ENCODE peak calls at places on chromosomes 2 and 18, in seven cellular contexts. One of them, this sample, is unnamed.

GRCh38 chr2:134782792-134783191 is 55.6 kb upstream of the ACMSD start:
- DNase-seq in HT-29: peak; percentile 52
- DNase-seq in GM23338: no peak
- DNase-seq in Panc1: no peak
- DNase-seq in substantia nigra: no peak
- DNase-seq in OCI-M1: peak; percentile 84
- DNase-seq in ACHN: peak; percentile 49
- DNase-seq in this sample: peak; percentile 70

GRCh38 chr2:40372586-40372985 is 79.3 kb downstream of the SLC8A1 start:
- DNase-seq in GM23338: no peak
- DNase-seq in ACHN: no peak
- DNase-seq in OCI-M1: no peak
- DNase-seq in substantia nigra: no peak
- DNase-seq in HT-29: no peak
- DNase-seq in Panc1: no peak
- DNase-seq in this sample: no peak

GRCh38 chr2:157698430-157698829 is 69.8 kb upstream of the ACVR1C start:
- DNase-seq in Panc1: no peak
- DNase-seq in substantia nigra: no peak
- DNase-seq in ACHN: no peak
- DNase-seq in GM23338: peak; percentile 8
- DNase-seq in OCI-M1: no peak
- DNase-seq in HT-29: no peak
- DNase-seq in this sample: no peak

GRCh38 chr2:29573602-29574001 is 347.8 kb downstream of the ALK start:
- DNase-seq in ACHN: no peak
- DNase-seq in GM23338: no peak
- DNase-seq in substantia nigra: no peak
- DNase-seq in OCI-M1: no peak
- DNase-seq in HT-29: no peak
- DNase-seq in Panc1: no peak
- DNase-seq in this sample: no peak

GRCh38 chr2:16546128-16546754 is 119.4 kb downstream of the CYRIA start:
- DNase-seq in ACHN: peak; percentile 72
- DNase-seq in substantia nigra: no peak
- DNase-seq in OCI-M1: peak; percentile 63
- DNase-seq in HT-29: peak; percentile 73
- DNase-seq in Panc1: no peak
- DNase-seq in GM23338: peak; percentile 90
- DNase-seq in this sample: peak; percentile 88

GRCh38 chr2:62831729-62832128 is 126.2 kb downstream of the EHBP1 start:
- DNase-seq in GM23338: no peak
- DNase-seq in ACHN: peak; percentile 15
- DNase-seq in substantia nigra: no peak
- DNase-seq in Panc1: no peak
- DNase-seq in OCI-M1: no peak
- DNase-seq in HT-29: no peak
- DNase-seq in this sample: no peak

GRCh38 chr18:48792141-48792540 is 158.6 kb downstream of the SMAD7 start:
- DNase-seq in OCI-M1: no peak
- DNase-seq in Panc1: no peak
- DNase-seq in ACHN: no peak
- DNase-seq in HT-29: no peak
- DNase-seq in GM23338: no peak
- DNase-seq in substantia nigra: no peak
- DNase-seq in this sample: no peak

GRCh38 chr2:120267348-120267747 is 14.7 kb downstream of the RALB start:
- DNase-seq in GM23338: no peak
- DNase-seq in OCI-M1: no peak
- DNase-seq in HT-29: no peak
- DNase-seq in Panc1: no peak
- DNase-seq in substantia nigra: no peak
- DNase-seq in ACHN: no peak
- DNase-seq in this sample: no peak

GRCh38 chr2:157125685-157126084 is 131.8 kb upstream of the GALNT5 start:
- DNase-seq in substantia nigra: no peak
- DNase-seq in HT-29: no peak
- DNase-seq in ACHN: no peak
- DNase-seq in GM23338: no peak
- DNase-seq in Panc1: no peak
- DNase-seq in OCI-M1: no peak
- DNase-seq in this sample: no peak

GRCh38 chr2:136005462-136006205 is 20.2 kb upstream of the DARS1 start:
- DNase-seq in substantia nigra: no peak
- DNase-seq in Panc1: no peak
- DNase-seq in HT-29: no peak
- DNase-seq in OCI-M1: no peak
- DNase-seq in ACHN: no peak
- DNase-seq in GM23338: no peak
- DNase-seq in this sample: no peak

GRCh38 chr2:15868704-15869103 is 71.6 kb upstream of the MYCN start:
- DNase-seq in OCI-M1: no peak
- DNase-seq in substantia nigra: no peak
- DNase-seq in HT-29: no peak
- DNase-seq in Panc1: no peak
- DNase-seq in GM23338: no peak
- DNase-seq in ACHN: no peak
- DNase-seq in this sample: no peak

GRCh38 chr2:190781604-190782198 is 98.9 kb upstream of the GLS start:
- DNase-seq in Panc1: no peak
- DNase-seq in OCI-M1: peak; percentile 68
- DNase-seq in substantia nigra: no peak
- DNase-seq in HT-29: peak; percentile 65
- DNase-seq in GM23338: peak; percentile 77
- DNase-seq in ACHN: peak; percentile 75
- DNase-seq in this sample: peak; percentile 78

GRCh38 chr2:3399829-3400228 is 20.3 kb downstream of the TRAPPC12 start:
- DNase-seq in OCI-M1: no peak
- DNase-seq in HT-29: no peak
- DNase-seq in ACHN: no peak
- DNase-seq in Panc1: no peak
- DNase-seq in substantia nigra: peak; percentile 56
- DNase-seq in GM23338: peak; percentile 26
- DNase-seq in this sample: no peak

GRCh38 chr18:13611058-13611615 is 115.2 kb downstream of the FAM210A start:
- DNase-seq in OCI-M1: no peak
- DNase-seq in Panc1: no peak
- DNase-seq in HT-29: no peak
- DNase-seq in ACHN: no peak
- DNase-seq in GM23338: peak; percentile 28
- DNase-seq in substantia nigra: peak; percentile 74
- DNase-seq in this sample: peak; percentile 24

This sample was measured in hepatocyte.